ENCODE peak calls at places on chromosome 22, in ten cellular contexts. N is ovary, Y is OCI-LY7, C is SK-N-SH, G is heart right ventricle, Z is epithelial cell of esophagus, K is fibroblast of lung, S is A549, A is NB4, B is HL-60. R is an unnamed sample.
A peak's percentile ranks its signal among the peaks of the same experiment; 100 is the strongest.

GRCh38 chr22:31206896-31207687 is 5.0 kb upstream of the LIMK2 start:
- DNase-seq in N (no peak), Y (no peak), C (no peak), G (peak; percentile 65), Z (peak; percentile 96), K (no peak), S (no peak), A (no peak), B (no peak), R (peak; percentile 57)

GRCh38 chr22:49492308-49492707 is 335.4 kb downstream of the BRD1 start:
- DNase-seq in N (no peak), Y (no peak), C (no peak), G (no peak), Z (no peak), K (no peak), S (no peak), A (no peak), B (no peak), R (no peak)

GRCh38 chr22:39526736-39527171 is 5.8 kb downstream of the RPS19BP1 start:
- DNase-seq in N (no peak), Y (peak; percentile 85), C (no peak), G (no peak), Z (no peak), K (no peak), S (no peak), A (peak; percentile 58), B (peak; percentile 70), R (no peak)

GRCh38 chr22:32814289-32814865 is 12.9 kb downstream of the TIMP3 start:
- DNase-seq in N (no peak), Y (no peak), C (no peak), G (no peak), Z (no peak), K (no peak), S (no peak), A (no peak), B (no peak), R (no peak)

GRCh38 chr22:44750481-44750880 is 1.9 kb upstream of the ARHGAP8 start:
- DNase-seq in N (no peak), Y (no peak), C (no peak), G (no peak), Z (no peak), K (no peak), S (no peak), A (no peak), B (no peak), R (no peak)

GRCh38 chr22:24496661-24497060 is 1.5 kb downstream of the UPB1 start:
- DNase-seq in N (no peak), Y (no peak), C (peak; percentile 54), G (no peak), Z (no peak), K (no peak), S (no peak), A (no peak), B (no peak), R (no peak)

GRCh38 chr22:42581762-42582716 is 28.3 kb downstream of the SERHL2 start:
- DNase-seq in N (peak; percentile 88), Y (peak; percentile 89), C (peak; percentile 87), G (peak; percentile 84), Z (peak; percentile 76), K (peak; percentile 65), S (peak; percentile 64), A (peak; percentile 84), B (peak; percentile 54), R (peak; percentile 86)

GRCh38 chr22:26461188-26461810 is 22.3 kb downstream of the HPS4 start:
- DNase-seq in N (peak; percentile 59), Y (peak; percentile 41), C (peak; percentile 84), G (peak; percentile 50), Z (peak; percentile 55), K (peak; percentile 37), S (peak; percentile 32), A (peak; percentile 53), B (no peak), R (peak; percentile 42)

GRCh38 chr22:36379593-36380361 is 8.0 kb downstream of the MYH9 start:
- DNase-seq in N (no peak), Y (no peak), C (no peak), G (no peak), Z (no peak), K (no peak), S (no peak), A (peak; percentile 8), B (no peak), R (no peak)

GRCh38 chr22:33699176-33699575 is 221.1 kb downstream of the LARGE1 start:
- DNase-seq in N (no peak), Y (no peak), C (no peak), G (no peak), Z (no peak), K (peak; percentile 8), S (no peak), A (no peak), B (no peak), R (no peak)

GRCh38 chr22:27494821-27495220 is 306.7 kb downstream of the MN1 start:
- DNase-seq in N (no peak), Y (no peak), C (no peak), G (no peak), Z (no peak), K (no peak), S (no peak), A (no peak), B (no peak), R (no peak)

GRCh38 chr22:39384750-39385480 is 14.7 kb upstream of the TAB1 start:
- DNase-seq in N (no peak), Y (peak; percentile 61), C (peak; percentile 37), G (no peak), Z (peak; percentile 35), K (peak; percentile 22), S (peak; percentile 60), A (peak; percentile 64), B (no peak), R (no peak)

GRCh38 chr22:44627521-44628139 is 74.4 kb upstream of the PRR5 start:
- DNase-seq in N (no peak), Y (no peak), C (peak; percentile 25), G (no peak), Z (no peak), K (no peak), S (no peak), A (no peak), B (no peak), R (no peak)

GRCh38 chr22:48369789-48370507 is 1457.7 kb downstream of the BRD1 start:
- DNase-seq in N (peak; percentile 70), Y (no peak), C (no peak), G (no peak), Z (no peak), K (no peak), S (peak; percentile 99), A (no peak), B (no peak), R (no peak)

GRCh38 chr22:37884420-37884819 is 21.7 kb upstream of the MICALL1 start:
- DNase-seq in N (no peak), Y (no peak), C (no peak), G (no peak), Z (no peak), K (peak; percentile 74), S (no peak), A (no peak), B (no peak), R (no peak)
- TF ChIP-seq CTCF in N (no peak), Y (no peak), C (no peak), G (no peak), Z (no peak), K (no peak), S (no peak), A (no peak), B (no peak), R (no peak)

DNA sequence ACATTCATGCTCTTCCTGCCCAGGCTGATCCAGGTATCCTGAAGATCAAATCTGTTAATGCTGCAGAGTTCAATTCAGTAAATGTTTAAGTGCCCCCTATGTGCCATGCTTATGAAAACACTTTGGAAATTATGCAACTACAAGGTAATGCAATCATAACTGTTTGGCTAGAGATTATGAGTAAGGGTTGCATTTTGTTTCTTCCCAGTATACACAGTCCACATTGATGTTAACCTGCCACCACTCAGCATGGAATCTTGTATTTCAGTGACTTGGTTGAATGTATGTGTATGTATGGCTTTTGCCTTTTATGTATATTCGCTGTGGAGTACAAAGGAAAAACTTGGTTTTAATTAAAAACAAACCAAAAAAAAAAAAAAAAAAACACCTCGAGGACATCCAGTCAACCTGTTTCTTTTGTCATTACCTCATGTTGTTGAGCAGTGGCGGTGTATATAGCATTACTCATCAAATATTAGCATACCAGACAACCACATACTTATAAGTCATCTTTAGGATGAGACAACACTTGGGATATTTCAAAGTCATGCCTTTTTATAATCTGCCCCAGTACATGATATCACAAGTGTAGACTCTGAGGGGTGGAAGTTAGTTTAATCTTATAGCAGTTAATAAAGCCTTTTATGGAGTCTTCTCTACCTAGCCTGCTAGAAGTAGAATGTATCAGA is 86.1 kb upstream of the HORMAD2 start:
- DNase-seq in N (no peak), Y (no peak), C (peak; percentile 14), G (no peak), Z (peak; percentile 93), K (peak; percentile 56), S (peak; percentile 65), A (peak; percentile 47), B (peak; percentile 33), R (no peak)
- TF ChIP-seq CTCF in N (no peak), Y (peak; percentile 39), C (no peak), G (no peak), Z (peak; percentile 52), K (peak; percentile 35), S (peak; percentile 37), A (no peak), B (peak; percentile 22), R (no peak)

GRCh38 chr22:18044548-18045271 is 20.3 kb upstream of the MICAL3 start:
- DNase-seq in N (peak; percentile 98), Y (no peak), C (no peak), G (peak; percentile 80), Z (no peak), K (peak; percentile 95), S (no peak), A (no peak), B (no peak), R (peak; percentile 80)
- TF ChIP-seq CTCF in N (no peak), Y (no peak), C (no peak), G (no peak), Z (no peak), K (no peak), S (no peak), A (no peak), B (no peak), R (no peak)

GRCh38 chr22:23275751-23276150 is 95.4 kb downstream of the BCR start:
- DNase-seq in N (no peak), Y (no peak), C (no peak), G (no peak), Z (no peak), K (no peak), S (no peak), A (no peak), B (no peak), R (no peak)

GRCh38 chr22:23273445-23274145 is 93.3 kb downstream of the BCR start:
- DNase-seq in N (no peak), Y (no peak), C (no peak), G (no peak), Z (no peak), K (no peak), S (no peak), A (no peak), B (no peak), R (no peak)

GRCh38 chr22:23274146-23274526 is 93.8 kb downstream of the BCR start:
- DNase-seq in N (no peak), Y (no peak), C (no peak), G (no peak), Z (no peak), K (no peak), S (no peak), A (no peak), B (no peak), R (no peak)

GRCh38 chr22:23276656-23277582 is 96.6 kb downstream of the BCR start:
- DNase-seq in N (no peak), Y (no peak), C (no peak), G (no peak), Z (no peak), K (no peak), S (no peak), A (no peak), B (no peak), R (no peak)

GRCh38 chr22:23274891-23275694 is 94.8 kb downstream of the BCR start:
- DNase-seq in N (no peak), Y (no peak), C (no peak), G (no peak), Z (no peak), K (no peak), S (no peak), A (no peak), B (no peak), R (no peak)
- TF ChIP-seq CTCF in N (no peak), Y (no peak), C (no peak), G (no peak), Z (no peak), K (no peak), S (no peak), A (no peak), B (no peak), R (no peak)